ENCODE peak calls at places on chromosomes 6 and 20, in ten cellular contexts. D is NCI-H1417; H is NCI-H1694 treated with DMSO at 0.1 percent for 48 hours; Q is memory B cell; L is activated naive CD4-positive, alpha-beta T cell treated with anti-CD3 and anti-CD28 coated beads, Interleukin-2, amount 50 U/mL, for 72 hours; R is activated CD4-positive, alpha-beta memory T cell treated with anti-CD3 and anti-CD28 coated beads, Interleukin-2, amount 10 ng/mL, durations not matched to agents 7 days and 5 days; O is SHP77; I is activated CD4-positive, alpha-beta T cell treated with anti-CD3 and anti-CD28 coated beads, Interleukin-2, amount 10 ng/mL, durations not matched to agents 7 days and 5 days; N is neural progenitor cell; E is adipocyte. T is an unnamed sample.

GRCh38 chr20:56032251-56032650 is 26.9 kb upstream of the CBLN4 start:
- DNase-seq in H (no peak), E (peak), R (no peak), D (peak), N (no peak), O (no peak), I (no peak), Q (no peak), L (no peak), T (no peak)

GRCh38 chr6:67369679-67370078 is 1265.4 kb upstream of the ADGRB3 start:
- DNase-seq in N (no peak), E (no peak), D (no peak), R (no peak), Q (no peak), O (no peak), H (no peak), I (no peak), L (no peak), T (no peak)

GRCh38 chr6:26538936-26539615 is 910 bp downstream of the HMGN4 start:
- DNase-seq in N (peak), Q (no peak), R (no peak), O (no peak), I (no peak), L (no peak), D (no peak), H (no peak), E (peak), T (no peak)

GRCh38 chr6:40587240-40588069 is at the start of gene LRFN2:
- DNase-seq in D (peak), H (peak), E (peak), Q (peak), N (peak), L (peak), R (peak), O (peak), I (peak), T (peak)

GRCh38 chr6:41066867-41067304 is 5.3 kb downstream of the OARD1 start:
- DNase-seq in D (peak), O (peak), R (peak), N (peak), I (peak), L (no peak), E (peak), Q (peak), H (peak), T (peak)

GRCh38 chr6:106860940-106861339 is 113.6 kb downstream of the CD24 start:
- DNase-seq in I (no peak), Q (no peak), N (no peak), O (no peak), D (no peak), L (no peak), H (no peak), R (no peak), E (no peak), T (no peak)

GRCh38 chr6:47453372-47453936 is 24.1 kb upstream of the CD2AP start:
- DNase-seq in O (no peak), D (no peak), N (no peak), R (no peak), H (no peak), E (no peak), I (no peak), L (no peak), Q (no peak), T (no peak)

GRCh38 chr6:37781788-37782187 is 37.7 kb upstream of the ZFAND3 start:
- DNase-seq in N (no peak), I (no peak), O (no peak), L (no peak), Q (no peak), H (no peak), E (no peak), D (no peak), R (no peak), T (no peak)

GRCh38 chr6:163717106-163717764 is 302.7 kb downstream of the QKI start:
- DNase-seq in Q (no peak), L (no peak), O (no peak), H (no peak), N (no peak), E (no peak), I (no peak), R (no peak), D (no peak), T (no peak)

GRCh38 chr6:85017352-85017751 is 253.0 kb upstream of the TBX18 start:
- DNase-seq in I (no peak), R (no peak), D (no peak), L (no peak), E (no peak), O (no peak), N (no peak), Q (no peak), H (no peak), T (no peak)

GRCh38 chr20:23524146-23524545 is 33.2 kb downstream of the CST8 start:
- DNase-seq in Q (no peak), L (no peak), D (no peak), N (no peak), H (no peak), R (no peak), O (no peak), I (no peak), E (no peak), T (no peak)